ENCODE peak calls at places on chromosome 19, in four cellular contexts. N is fibroblast of the aortic adventitia, B is AG09309, H is gastrocnemius medialis. J is an unnamed sample.
A peak's percentile ranks its signal among the peaks of the same experiment; 100 is the strongest.

GRCh38 chr19:9836021-9836420 is 903 bp downstream of the PIN1 start:
- DNase-seq in N (peak; percentile 52), B (peak; percentile 10), H (no peak), J (no peak)

GRCh38 chr19:5356428-5356827 is 15.8 kb upstream of the PTPRS start:
- DNase-seq in N (no peak), B (no peak), H (no peak), J (no peak)

GRCh38 chr19:13842294-13843103 is 34.4 kb upstream of the NANOS3 start:
- DNase-seq in N (peak; percentile 67), B (no peak), H (peak; percentile 78), J (no peak)

GRCh38 chr19:42303101-42303464 is 659 bp upstream of the PAFAH1B3 start:
- DNase-seq in N (no peak), B (no peak), H (no peak), J (no peak)

GRCh38 chr19:37963190-37963947 is 56.4 kb downstream of the SIPA1L3 start:
- DNase-seq in N (peak; percentile 80), B (peak; percentile 74), H (no peak), J (no peak)

GRCh38 chr19:4441994-4442845 is 15.4 kb downstream of the UBXN6 start:
- DNase-seq in N (no peak), B (no peak), H (no peak), J (no peak)

GRCh38 chr19:17079710-17080440 is 4.3 kb downstream of the MYO9B start:
- DNase-seq in N (peak; percentile 99), B (peak; percentile 98), H (peak; percentile 40), J (no peak)

GRCh38 chr19:51128227-51128626 is 3.5 kb downstream of the SIGLEC9 start:
- DNase-seq in N (no peak), B (no peak), H (no peak), J (no peak)

GRCh38 chr19:10553943-10554381 is 10.3 kb downstream of the ATG4D start:
- DNase-seq in N (no peak), B (no peak), H (no peak), J (no peak)

GRCh38 chr19:50924576-50924975 is 13.4 kb upstream of the KLK4 start:
- DNase-seq in N (no peak), B (no peak), H (no peak), J (no peak)

GRCh38 chr19:5536337-5536894 is 31.3 kb downstream of the TINCR start:
- DNase-seq in N (peak; percentile 42), B (no peak), H (no peak), J (peak; percentile 59)

GRCh38 chr19:2923510-2923909 is 21.3 kb downstream of the ZNF77 start:
- DNase-seq in N (peak; percentile 90), B (peak; percentile 94), H (no peak), J (no peak)

GRCh38 chr19:53553159-53553558 is 15.2 kb downstream of the ZNF331 start:
- DNase-seq in N (no peak), B (no peak), H (no peak), J (no peak)

GRCh38 chr19:3785464-3785937 is 680 bp downstream of the MATK start:
- DNase-seq in N (no peak), B (no peak), H (no peak), J (no peak)

GRCh38 chr19:7223429-7223828 is 70.8 kb downstream of the INSR start:
- DNase-seq in N (no peak), B (no peak), H (no peak), J (no peak)

GRCh38 chr19:55702131-55702627 is 27.2 kb downstream of the EPN1 start:
- DNase-seq in N (peak; percentile 4), B (no peak), H (no peak), J (no peak)

GRCh38 chr19:47658431-47659383 is 49.8 kb downstream of the BICRA start:
- DNase-seq in N (no peak), B (no peak), H (no peak), J (no peak)

GRCh38 chr19:40411125-40411842 is 1.9 kb downstream of the PRX start:
- DNase-seq in N (no peak), B (no peak), H (peak; percentile 71), J (no peak)

GRCh38 chr19:41298327-41298964 is 11.5 kb upstream of the CCDC97 start:
- DNase-seq in N (peak; percentile 63), B (no peak), H (peak; percentile 40), J (no peak)

GRCh38 chr19:5929646-5930045 is 15.6 kb downstream of the CAPS start:
- DNase-seq in N (no peak), B (no peak), H (no peak), J (no peak)

DNA sequence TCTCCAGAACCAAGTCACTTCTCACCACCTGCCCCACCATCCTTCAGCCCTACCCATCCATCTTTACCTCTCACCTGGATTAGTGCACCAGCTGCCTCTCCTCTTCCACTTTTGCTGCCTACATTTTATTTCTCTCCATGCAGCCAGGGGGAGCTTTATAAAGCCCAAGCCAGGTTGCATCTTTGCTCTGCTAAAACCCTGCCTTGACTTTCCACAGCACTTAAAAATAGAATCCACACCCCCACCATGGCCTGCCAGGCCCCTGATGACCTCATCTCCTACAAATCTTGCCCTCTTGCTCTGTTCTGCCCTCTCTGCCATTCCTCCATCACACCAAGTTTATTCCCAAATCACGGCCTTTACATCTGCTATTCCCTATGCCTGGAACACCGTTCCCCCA is 1.8 kb downstream of the HOOK2 start:
- DNase-seq in N (peak; percentile 55), B (no peak), H (no peak), J (no peak)
- TF ChIP-seq CTCF in N (peak; percentile 58), B (peak; percentile 52), H (no peak), J (no peak)

DNA sequence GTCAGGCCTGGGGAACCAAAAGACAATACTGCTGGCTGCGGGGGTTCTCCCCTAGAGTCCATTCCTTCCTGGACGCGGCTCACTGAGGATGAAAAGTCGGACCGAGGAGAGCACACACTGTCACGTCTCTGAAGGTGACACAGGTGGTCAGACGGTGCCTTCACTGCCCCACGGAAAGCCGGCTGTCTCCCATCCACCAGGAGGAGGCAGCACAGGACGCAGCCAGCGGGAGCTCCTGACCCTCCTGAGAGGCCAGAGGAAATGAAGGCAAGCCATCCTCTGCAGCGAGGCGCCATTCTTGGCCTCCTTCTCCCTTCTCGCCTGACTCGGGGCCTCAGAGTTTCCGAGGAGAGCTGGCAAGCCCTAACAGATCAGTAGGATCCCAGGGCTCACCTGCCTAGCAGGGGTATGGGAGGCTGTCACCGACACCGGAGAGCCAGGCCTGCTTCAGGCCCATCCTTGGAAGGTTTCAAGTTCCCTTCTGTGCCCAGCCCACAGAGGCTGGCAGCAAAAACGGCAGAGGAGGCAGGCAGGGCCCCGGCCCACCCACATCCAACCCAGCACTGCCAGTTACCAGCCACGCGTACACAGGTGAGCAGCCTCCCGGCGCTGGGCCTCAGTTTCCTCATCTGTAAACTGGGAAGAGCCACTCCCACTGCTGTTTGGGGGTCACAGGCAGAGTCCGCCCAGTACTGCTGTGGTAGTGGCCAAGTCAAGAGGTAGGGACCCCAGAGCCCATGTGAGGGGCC is 4.5 kb downstream of the REXO1 start:
- DNase-seq in N (no peak), B (no peak), H (no peak), J (no peak)
- TF ChIP-seq CTCF in N (no peak), B (no peak), H (no peak), J (peak; percentile 11)

GRCh38 chr19:39319098-39319891 is 1.4 kb downstream of the LRFN1 start:
- DNase-seq in N (no peak), B (no peak), H (no peak), J (no peak)

GRCh38 chr19:39318690-39319089 is 2.0 kb downstream of the LRFN1 start:
- DNase-seq in N (no peak), B (no peak), H (no peak), J (no peak)

GRCh38 chr19:39320948-39321831 is 527 bp upstream of the LRFN1 start:
- DNase-seq in N (no peak), B (no peak), H (no peak), J (no peak)

GRCh38 chr19:39318071-39318470 is 2.6 kb downstream of the LRFN1 start:
- DNase-seq in N (no peak), B (no peak), H (no peak), J (no peak)

DNA sequence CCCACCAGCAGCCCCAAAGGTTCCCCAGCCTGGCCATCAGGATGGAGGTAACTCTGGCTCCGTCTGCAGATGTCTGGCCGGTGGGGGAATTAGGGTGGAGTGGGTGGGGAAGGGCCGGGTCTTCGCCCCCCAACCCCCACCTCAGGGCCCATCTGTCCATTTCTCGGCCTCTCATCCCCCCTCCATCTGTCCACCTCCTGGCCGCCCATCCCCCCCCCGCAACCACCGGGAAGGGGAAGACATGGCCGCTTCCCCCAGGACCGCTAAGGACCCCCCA is 833 bp downstream of the LRFN1 start:
- DNase-seq in N (no peak), B (no peak), H (no peak), J (no peak)
- TF ChIP-seq CTCF in N (no peak), B (no peak), H (no peak), J (no peak)

GRCh38 chr19:29293736-29294342 is 80.9 kb upstream of the UQCRFS1 start:
- DNase-seq in N (no peak), B (no peak), H (no peak), J (no peak)
- TF ChIP-seq CTCF in N (no peak), B (no peak), H (no peak), J (no peak)

DNA sequence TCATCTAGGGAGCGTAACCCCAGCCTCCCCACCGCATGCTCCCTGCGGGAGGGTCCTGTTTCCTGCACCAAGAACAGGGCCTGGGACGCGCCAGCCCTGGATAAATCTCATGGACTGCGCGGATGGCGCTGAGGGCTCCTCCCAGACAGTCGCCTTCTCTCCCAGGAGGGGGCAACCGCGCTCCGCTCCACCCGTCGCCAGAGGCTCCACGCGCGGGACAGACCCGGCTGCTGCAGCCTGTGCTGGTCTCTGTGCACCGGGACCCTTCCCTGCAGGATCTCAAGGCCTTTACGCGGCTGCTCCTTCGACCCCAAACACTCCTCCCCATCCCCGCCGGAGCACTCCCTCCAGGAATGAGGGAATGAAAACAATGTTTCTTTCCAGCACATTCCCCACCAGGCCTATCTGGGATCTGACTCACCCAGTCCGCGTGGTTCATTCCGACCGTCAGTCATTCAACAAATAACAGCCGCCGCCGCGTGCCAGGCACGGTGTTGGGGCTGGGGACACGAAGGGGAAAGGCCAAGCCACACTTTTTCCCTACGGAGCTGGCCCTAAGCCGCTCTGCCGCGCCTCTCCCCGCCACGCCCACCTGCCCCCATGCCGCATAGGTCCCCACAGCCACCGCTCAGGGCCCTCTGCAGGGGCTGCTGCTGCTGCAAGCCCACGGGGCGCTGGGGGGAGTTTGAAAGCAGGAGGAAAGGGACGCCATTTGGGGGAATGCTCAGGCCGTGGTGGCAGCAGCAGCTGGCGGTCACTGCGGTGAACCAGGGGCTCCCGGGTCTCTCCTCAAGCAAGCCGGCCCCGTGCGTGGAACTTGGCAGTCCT is 6.0 kb downstream of the PNMA8B start:
- DNase-seq in N (peak; percentile 80), B (no peak), H (no peak), J (no peak)
- TF ChIP-seq CTCF in N (peak; percentile 50), B (peak; percentile 35), H (no peak), J (peak; percentile 23)

DNA sequence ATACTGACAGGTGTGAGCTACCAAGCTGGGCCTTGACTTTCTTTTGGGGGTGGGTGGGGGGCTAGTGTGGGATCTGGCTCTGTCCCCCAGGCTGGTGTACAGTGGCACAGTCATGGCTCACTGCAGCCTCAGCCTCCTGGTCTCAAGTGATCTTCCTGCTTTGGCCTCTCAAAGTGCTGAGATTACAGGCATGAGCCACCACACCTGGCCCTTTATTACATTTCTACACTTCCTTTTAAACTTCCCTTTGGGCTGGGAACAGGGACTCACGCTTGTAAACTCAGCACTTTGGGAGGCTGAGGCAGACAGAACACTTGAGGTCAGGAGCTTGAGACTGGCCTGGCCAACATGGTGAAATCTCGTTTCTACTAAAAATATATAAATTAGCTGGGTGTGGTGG is 12.0 kb downstream of the FTL start:
- DNase-seq in N (no peak), B (no peak), H (no peak), J (no peak)
- TF ChIP-seq CTCF in N (no peak), B (no peak), H (no peak), J (no peak)

J was measured in progenitor cell of endocrine pancreas.